ENCODE peak calls at places on chromosomes 13 and 19, in nine cellular contexts. N is Peyer's patch, J is psoas muscle, L is fibroblast of mammary gland, R is AG04450, E is mucosa of descending colon, U is OCI-LY7, Q is cardiac muscle cell, A is tibial artery. Y is an unnamed sample.

GRCh38 chr19:18193388-18194207 is 580 bp downstream of the MPV17L2 start:
- DNase-seq in R (no peak), L (peak), N (no peak), A (no peak), U (peak), Q (peak), E (no peak), J (no peak), Y (no peak)

GRCh38 chr13:97359181-97360057 is 74.5 kb upstream of the RAP2A start:
- DNase-seq in J (no peak), R (peak), L (peak), Q (peak), N (no peak), U (peak), E (peak), A (peak), Y (peak)

GRCh38 chr13:44093607-44094583 is 214.2 kb downstream of the LACC1 start:
- DNase-seq in L (no peak), E (no peak), Q (no peak), R (no peak), A (no peak), J (no peak), N (no peak), U (no peak), Y (no peak)

GRCh38 chr13:42497798-42498197 is 76.2 kb upstream of the TNFSF11 start:
- DNase-seq in Q (no peak), A (no peak), R (no peak), J (no peak), E (no peak), L (peak), N (no peak), U (no peak), Y (no peak)

GRCh38 chr13:111044087-111044830 is 70.9 kb upstream of the ARHGEF7 start:
- DNase-seq in J (no peak), L (no peak), E (no peak), R (no peak), A (no peak), N (no peak), Q (no peak), U (no peak), Y (no peak)

GRCh38 chr19:14944456-14944855 is 3.2 kb downstream of the OR7C2 start:
- DNase-seq in Q (no peak), U (no peak), A (no peak), N (no peak), R (no peak), L (no peak), E (no peak), J (no peak), Y (no peak)

GRCh38 chr19:45670670-45671453 is 2.8 kb downstream of the GIPR start:
- DNase-seq in R (peak), E (peak), A (no peak), N (peak), J (peak), U (peak), Q (peak), L (peak), Y (no peak)

GRCh38 chr13:35874704-35875103 is 256.5 kb downstream of the DCLK1 start:
- DNase-seq in N (no peak), E (no peak), L (no peak), Q (no peak), R (no peak), A (peak), J (peak), U (no peak), Y (no peak)

GRCh38 chr19:40739871-40740703 is 10.2 kb downstream of the ACTMAP start:
- DNase-seq in N (no peak), E (no peak), Q (no peak), R (no peak), A (no peak), U (no peak), L (peak), J (no peak), Y (no peak)

GRCh38 chr13:30307194-30307965 is at the start of gene KATNAL1:
- DNase-seq in E (peak), R (no peak), J (peak), A (peak), Q (peak), L (peak), N (no peak), U (peak), Y (no peak)

GRCh38 chr19:38213911-38214625 is 10.0 kb downstream of the DPF1 start:
- DNase-seq in J (no peak), U (no peak), Q (no peak), E (no peak), A (no peak), L (peak), R (no peak), N (no peak), Y (peak)

GRCh38 chr13:94966380-94966779 is 254.0 kb upstream of the SOX21 start:
- DNase-seq in E (no peak), L (no peak), U (no peak), Q (no peak), A (no peak), N (no peak), R (no peak), J (no peak), Y (no peak)

GRCh38 chr13:109644069-109644750 is 142.2 kb downstream of the IRS2 start:
- DNase-seq in L (no peak), Q (no peak), A (no peak), R (no peak), N (no peak), U (no peak), E (no peak), J (no peak), Y (no peak)

GRCh38 chr19:57558525-57558924 is 1.1 kb downstream of the ZNF550 start:
- DNase-seq in Q (peak), A (no peak), L (peak), N (no peak), R (no peak), U (no peak), E (no peak), J (no peak), Y (peak)

DNA sequence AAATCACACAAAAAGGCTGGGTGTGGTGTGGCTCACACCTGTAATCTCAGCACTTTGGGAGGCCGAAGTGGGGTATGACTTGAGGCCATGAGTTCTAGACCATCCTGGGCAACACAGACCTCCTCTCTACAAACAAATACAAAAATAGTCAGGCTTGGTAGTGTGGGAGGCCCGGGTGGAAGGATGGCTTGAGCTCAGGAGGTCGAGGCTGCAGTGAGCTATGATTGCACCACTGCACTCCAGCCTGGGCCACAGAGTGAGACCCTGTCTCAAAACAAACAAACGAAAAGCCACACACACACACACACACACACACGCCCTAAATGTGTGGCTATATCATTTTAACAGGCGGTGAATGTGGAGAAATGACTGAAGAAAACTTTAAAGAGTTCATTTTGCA is 904 bp upstream of the ZNF557 start:
- DNase-seq in U (no peak), L (no peak), N (no peak), A (no peak), E (peak), J (no peak), Q (no peak), R (no peak), Y (no peak)
- H3K4me3 ChIP-seq in U (peak), L (no peak), N (no peak), A (peak), E (no peak), J (peak), Q (no peak), R (peak), Y (peak)

GRCh38 chr13:62510906-62511655 is 1095.4 kb upstream of the PCDH20 start:
- DNase-seq in R (no peak), U (no peak), N (no peak), L (no peak), A (no peak), J (no peak), E (no peak), Q (no peak), Y (no peak)

GRCh38 chr13:62512194-62513141 is 1096.8 kb upstream of the PCDH20 start:
- DNase-seq in L (peak), J (no peak), A (no peak), U (peak), E (peak), N (peak), Q (peak), R (peak), Y (no peak)
- TF ChIP-seq CTCF in L (peak), J (peak), A (no peak), U (peak), E (no peak), N (peak), Q (peak), R (peak), Y (peak)

GRCh38 chr13:27962982-27963381 is 6.1 kb downstream of the CDX2 start:
- DNase-seq in R (no peak), A (no peak), E (peak), Q (no peak), N (peak), U (no peak), L (no peak), J (no peak), Y (no peak)
- H3K4me3 ChIP-seq in R (no peak), A (no peak), E (no peak), Q (no peak), N (no peak), U (no peak), L (no peak), J (no peak), Y (no peak)

DNA sequence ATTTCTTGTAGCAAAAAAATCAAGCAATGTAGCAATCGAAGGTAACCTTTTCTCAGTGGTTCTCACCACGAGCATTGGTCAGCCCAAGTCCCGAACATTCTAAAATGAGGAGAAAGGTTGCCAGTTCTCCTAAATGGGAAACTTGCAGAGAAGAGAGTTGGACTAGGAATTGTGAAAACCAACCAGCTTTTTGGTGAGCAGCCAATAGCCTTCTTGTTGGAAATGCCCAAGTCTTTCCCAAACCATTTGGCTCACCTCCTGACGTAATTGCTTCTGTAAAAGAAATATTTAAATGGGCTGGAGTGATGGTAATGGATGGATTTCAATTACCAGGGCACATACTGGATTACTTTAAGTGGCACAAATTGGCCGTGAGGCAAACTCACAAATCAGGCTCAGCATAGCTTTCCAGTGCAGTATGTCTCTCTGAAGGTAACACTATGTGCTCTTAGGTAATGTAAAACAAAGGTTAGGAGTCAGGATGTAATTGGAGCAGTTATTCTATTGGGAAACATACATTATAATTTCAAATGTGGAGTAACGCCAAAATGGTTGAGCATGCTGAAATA is 423.2 kb downstream of the KLF5 start:
- DNase-seq in A (no peak), E (no peak), N (no peak), Q (no peak), J (no peak), L (no peak), R (no peak), U (no peak), Y (no peak)
- TF ChIP-seq CTCF in A (no peak), E (no peak), N (no peak), Q (no peak), J (no peak), L (no peak), R (no peak), U (no peak), Y (no peak)

GRCh38 chr19:50344661-50345318 is 15.6 kb upstream of the KCNC3 start:
- DNase-seq in A (no peak), U (peak), L (no peak), J (no peak), R (no peak), Q (no peak), E (no peak), N (no peak), Y (no peak)
- H3K4me3 ChIP-seq in A (no peak), U (peak), L (no peak), J (no peak), R (no peak), Q (no peak), E (no peak), N (peak), Y (no peak)

Y was measured in AG09309.